ENCODE peak calls at places on chromosomes 4 and X, in four cellular contexts. B is mesothelial cell of epicardium, L is upper lobe of left lung, X is choroid plexus epithelial cell. O is an unnamed sample.

GRCh38 chr4:6271701-6272465 is 2.2 kb downstream of the WFS1 start:
- DNase-seq in L (peak; percentile 87), X (no peak), B (no peak), O (no peak)

GRCh38 chrX:123450217-123450616 is 266.1 kb downstream of the GRIA3 start:
- DNase-seq in X (peak; percentile 23), L (no peak), B (no peak), O (peak; percentile 27)

GRCh38 chr4:152342293-152342692 is 193.6 kb downstream of the FBXW7 start:
- DNase-seq in B (no peak), X (no peak), L (no peak), O (no peak)

GRCh38 chr4:98793658-98794057 is 135.2 kb upstream of the TSPAN5 start:
- DNase-seq in X (no peak), B (no peak), L (no peak), O (no peak)

GRCh38 chr4:183180096-183180495 is 81.0 kb downstream of the WWC2 start:
- DNase-seq in B (no peak), L (no peak), X (no peak), O (no peak)

GRCh38 chr4:147566762-147567161 is 50.4 kb upstream of the TMEM184C start:
- DNase-seq in L (no peak), X (no peak), B (no peak), O (no peak)

GRCh38 chr4:96483308-96484030 is 643.6 kb downstream of the PDHA2 start:
- DNase-seq in B (no peak), X (peak; percentile 43), L (no peak), O (no peak)

GRCh38 chr4:2441393-2442174 is 22.8 kb downstream of the CFAP99 start:
- DNase-seq in B (no peak), L (peak; percentile 57), X (peak; percentile 70), O (peak; percentile 92)

GRCh38 chrX:49172280-49172780 is 632 bp downstream of the PLP2 start:
- DNase-seq in B (no peak), L (peak; percentile 93), X (peak; percentile 42), O (peak; percentile 85)

GRCh38 chr4:53196195-53196641 is 169.6 kb downstream of the SCFD2 start:
- DNase-seq in X (peak; percentile 38), B (no peak), L (no peak), O (no peak)

GRCh38 chrX:50812995-50813842 is 775 bp downstream of the SHROOM4 start:
- DNase-seq in B (peak; percentile 45), L (peak; percentile 79), X (peak; percentile 63), O (peak; percentile 8)

GRCh38 chr4:22962186-22962786 is 269.5 kb downstream of the GBA3 start:
- DNase-seq in B (no peak), X (peak; percentile 11), L (no peak), O (peak; percentile 1)

GRCh38 chrX:82556588-82556987 is 951.5 kb upstream of the POU3F4 start:
- DNase-seq in L (no peak), B (no peak), X (no peak), O (no peak)

GRCh38 chrX:41589634-41590270 is 99.0 kb upstream of the GPR34 start:
- DNase-seq in X (peak; percentile 67), L (no peak), B (no peak), O (no peak)

GRCh38 chrX:49278081-49278480 is 8.5 kb downstream of the PPP1R3F start:
- DNase-seq in X (no peak), B (no peak), L (no peak), O (no peak)

GRCh38 chr4:173509031-173510001 is 20.7 kb downstream of the HAND2 start:
- DNase-seq in L (peak; percentile 82), B (peak; percentile 72), X (no peak), O (peak; percentile 38)

GRCh38 chr4:181684310-181684709 is 558.9 kb upstream of the TENM3 start:
- DNase-seq in L (no peak), B (no peak), X (peak; percentile 91), O (no peak)

GRCh38 chrX:77733342-77733741 is 52.7 kb downstream of the ATRX start:
- DNase-seq in X (no peak), B (no peak), L (no peak), O (no peak)

GRCh38 chrX:80022363-80023031 is 7.9 kb downstream of the TBX22 start:
- DNase-seq in L (peak; percentile 20), X (no peak), B (no peak), O (no peak)

GRCh38 chr4:89836897-89837384 is at the start of gene SNCA:
- DNase-seq in X (peak; percentile 39), L (peak; percentile 87), B (peak; percentile 78), O (no peak)

DNA sequence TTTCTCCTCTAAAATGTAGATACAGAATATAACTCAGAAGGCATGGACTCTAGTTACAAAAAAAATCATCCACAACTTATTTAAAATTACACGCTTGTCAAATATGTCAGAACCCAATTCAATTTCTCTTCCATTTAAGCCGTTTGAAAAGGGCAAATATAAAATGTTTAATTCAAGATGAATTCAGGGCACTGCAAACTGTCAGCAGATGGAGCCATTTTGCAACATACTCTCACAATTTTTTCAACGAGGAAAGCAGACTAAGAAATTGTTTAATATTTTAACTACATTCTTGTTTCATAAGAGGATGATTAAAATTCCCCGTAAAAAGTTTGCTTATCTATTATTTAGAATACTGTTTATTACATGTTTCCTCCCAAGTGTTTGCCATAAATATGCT is 321.3 kb upstream of the CPXCR1 start:
- DNase-seq in L (no peak), B (no peak), X (peak; percentile 6), O (no peak)
- TF ChIP-seq CTCF in L (no peak), B (peak; percentile 28), X (peak; percentile 10), O (no peak)

GRCh38 chr4:87633239-87633638 is 16.8 kb upstream of the DMP1 start:
- DNase-seq in L (no peak), B (no peak), X (peak; percentile 84), O (no peak)
- TF ChIP-seq CTCF in L (no peak), B (no peak), X (no peak), O (no peak)

GRCh38 chr4:145148980-145149379 is 31.4 kb downstream of the OTUD4 start:
- DNase-seq in B (no peak), X (no peak), L (no peak), O (no peak)

GRCh38 chr4:145153904-145154298 is 26.5 kb downstream of the OTUD4 start:
- DNase-seq in B (no peak), L (no peak), X (no peak), O (peak; percentile 35)

GRCh38 chr4:145155268-145155870 is 25.0 kb downstream of the OTUD4 start:
- DNase-seq in B (no peak), L (no peak), X (no peak), O (no peak)

GRCh38 chr4:145153181-145153903 is 27.0 kb downstream of the OTUD4 start:
- DNase-seq in L (no peak), X (no peak), B (no peak), O (no peak)

GRCh38 chr4:145154573-145154972 is 25.8 kb downstream of the OTUD4 start:
- DNase-seq in B (no peak), X (peak; percentile 63), L (no peak), O (peak; percentile 65)
- TF ChIP-seq CTCF in B (no peak), X (peak; percentile 81), L (peak; percentile 36), O (peak; percentile 63)

DNA sequence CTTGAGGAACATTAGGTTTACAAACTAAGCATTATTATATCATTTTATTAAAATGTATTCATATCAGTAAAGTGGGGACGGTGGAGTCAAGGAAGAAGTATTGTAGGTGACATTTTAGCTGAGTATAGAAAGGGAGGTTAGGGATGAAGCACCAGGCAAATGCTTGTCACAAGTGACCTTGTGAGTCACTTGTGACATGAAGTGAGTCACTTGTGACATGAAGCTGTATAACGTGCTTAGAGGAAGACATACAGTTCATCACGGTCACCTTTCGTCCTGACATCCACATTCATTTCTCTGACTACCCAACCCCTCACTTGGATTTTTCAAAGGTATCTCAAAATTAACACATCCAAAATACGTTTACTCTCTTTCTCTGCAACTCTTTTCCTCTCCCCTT is 1034.8 kb downstream of the DMD start:
- DNase-seq in L (no peak), B (no peak), X (no peak), O (no peak)
- TF ChIP-seq CTCF in L (no peak), B (no peak), X (no peak), O (no peak)

GRCh38 chrX:100207331-100208024 is 202.6 kb downstream of the PCDH19 start:
- DNase-seq in B (no peak), X (no peak), L (no peak), O (peak; percentile 28)

DNA sequence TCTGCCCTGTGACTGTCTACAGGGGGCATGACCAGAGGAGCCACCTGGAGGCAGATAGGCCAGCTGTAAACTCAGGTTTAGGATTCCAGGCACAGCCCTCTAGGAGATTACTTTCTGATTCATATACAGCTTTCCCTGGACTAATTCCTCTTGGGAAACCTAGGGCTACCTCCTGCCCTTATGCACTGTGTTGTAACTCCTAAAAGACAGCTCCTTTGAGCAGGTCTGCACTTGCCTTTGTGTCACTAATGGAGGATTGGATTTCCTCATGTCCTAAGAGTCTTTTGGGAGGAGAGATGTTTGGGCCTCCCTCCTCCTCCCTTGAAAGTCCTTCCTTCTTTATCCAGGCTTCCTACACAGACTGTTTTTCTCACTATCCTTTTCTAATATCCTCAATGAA is 202.0 kb downstream of the PCDH19 start:
- DNase-seq in L (no peak), X (no peak), B (no peak), O (no peak)
- TF ChIP-seq CTCF in L (no peak), X (no peak), B (no peak), O (no peak)

O was measured in GM12865.